ENCODE peak calls at places on chromosomes 3 and 15, in four cellular contexts. H is AG04450, J is astrocyte, F is body of pancreas. Q is an unnamed sample.
A peak's percentile ranks its signal among the peaks of the same experiment; 100 is the strongest.

GRCh38 chr3:158839966-158840365 is 38.1 kb downstream of the MFSD1 start:
- DNase-seq in H (no peak), J (no peak), F (peak; percentile 39), Q (no peak)

GRCh38 chr3:195876297-195877031 is 31.9 kb downstream of the TNK2 start:
- DNase-seq in H (no peak), J (no peak), F (no peak), Q (no peak)

GRCh38 chr3:101888653-101889052 is 39.3 kb downstream of the NFKBIZ start:
- DNase-seq in H (no peak), J (no peak), F (no peak), Q (no peak)

GRCh38 chr3:171347017-171347979 is 112.9 kb downstream of the TNIK start:
- DNase-seq in H (no peak), J (peak; percentile 78), F (no peak), Q (no peak)

GRCh38 chr3:159166899-159167586 is 365.2 kb downstream of the MFSD1 start:
- DNase-seq in H (no peak), J (no peak), F (no peak), Q (no peak)

GRCh38 chr3:24052446-24052845 is 107.4 kb downstream of the NR1D2 start:
- DNase-seq in H (no peak), J (no peak), F (no peak), Q (no peak)

GRCh38 chr15:69845159-69845558 is 252.6 kb downstream of the TLE3 start:
- DNase-seq in H (no peak), J (no peak), F (no peak), Q (no peak)

GRCh38 chr15:96409231-96410138 is 79.0 kb downstream of the NR2F2 start:
- DNase-seq in H (no peak), J (peak; percentile 1), F (no peak), Q (no peak)

GRCh38 chr3:37935756-37936666 is 54.6 kb upstream of the VILL start:
- DNase-seq in H (peak; percentile 88), J (peak; percentile 98), F (peak; percentile 21), Q (peak; percentile 82)

DNA sequence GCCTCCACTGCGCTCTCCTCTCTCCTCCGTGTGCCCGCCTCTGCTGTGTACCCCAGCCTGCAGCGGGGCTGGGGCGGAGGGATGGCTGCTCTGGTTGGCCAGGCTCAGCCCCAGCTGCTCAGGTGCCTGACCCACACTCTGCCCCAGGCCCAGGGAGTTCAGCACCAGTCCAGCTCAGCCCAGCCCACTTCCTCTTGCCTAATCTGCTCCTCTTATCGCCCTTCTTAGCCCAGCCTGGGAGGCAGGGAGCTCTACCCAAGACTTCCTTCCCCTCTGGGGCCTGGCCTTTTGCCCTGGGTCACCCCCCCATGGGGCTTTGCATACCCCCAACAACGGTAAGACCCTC is 1.1 kb upstream of the PLCB2 start:
- DNase-seq in H (no peak), J (no peak), F (no peak), Q (no peak)
- TF ChIP-seq CTCF in H (no peak), J (no peak), F (no peak), Q (no peak)

GRCh38 chr15:41775651-41776050 is 1.4 kb downstream of the MAPKBP1 start:
- DNase-seq in H (no peak), J (peak; percentile 35), F (no peak), Q (no peak)
- H3K4me3 ChIP-seq in H (peak overlapping the region; percentile 86), J (peak overlapping the region; percentile 74), F (no peak overlapping the region), Q (peak overlapping the region; percentile 75)

GRCh38 chr3:183178833-183179549 is 16.5 kb upstream of the LAMP3 start:
- DNase-seq in H (no peak), J (peak; percentile 16), F (peak; percentile 55), Q (no peak)
- TF ChIP-seq CTCF in H (no peak), J (no peak), F (no peak), Q (peak; percentile 12)

DNA sequence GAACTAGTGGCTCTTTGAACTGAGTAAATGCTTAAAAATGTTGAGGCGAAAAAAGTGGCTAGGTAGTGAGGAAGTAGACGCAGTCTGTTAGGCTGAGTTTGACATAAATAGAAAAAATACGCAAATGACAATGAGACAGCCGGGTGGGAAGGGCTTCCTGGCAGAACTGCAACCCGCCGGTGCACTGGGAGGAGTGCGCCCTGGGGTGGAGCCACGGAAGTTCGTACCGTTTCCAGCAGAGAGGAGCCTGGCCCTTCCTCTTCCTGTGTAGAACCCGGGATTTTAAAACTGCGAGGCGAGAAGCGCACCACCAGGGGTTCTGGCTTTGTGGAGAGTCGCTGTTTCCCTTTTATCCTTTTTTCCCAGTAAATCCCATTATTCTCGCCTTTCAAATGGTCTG is 602.6 kb downstream of the PYDC2 start:
- DNase-seq in H (no peak), J (peak; percentile 70), F (peak; percentile 10), Q (no peak)
- H3K4me3 ChIP-seq in H (no peak overlapping the region), J (peak overlapping the region; percentile 55), F (no peak overlapping the region), Q (no peak overlapping the region)